ENCODE peak calls at places on chromosomes 7 and 10, in eight cellular contexts. F, X, Q, D, C, E, Z and U are unnamed samples.

GRCh38 chr10:5910323-5911100 is 20.5 kb downstream of the FBH1 start:
- DNase-seq in F (no peak), X (no peak), Q (no peak), D (no peak), C (no peak), E (no peak), Z (no peak), U (no peak)

GRCh38 chr10:103680869-103681236 is 174.5 kb downstream of the SH3PXD2A start:
- DNase-seq in F (no peak), X (no peak), Q (no peak), D (no peak), C (no peak), E (no peak), Z (no peak), U (no peak)

GRCh38 chr10:77236700-77237099 is 400.9 kb downstream of the KCNMA1 start:
- DNase-seq in F (no peak), X (peak), Q (no peak), D (peak), C (no peak), E (no peak), Z (no peak), U (no peak)

GRCh38 chr10:25725917-25726716 is 207.9 kb upstream of the MYO3A start:
- DNase-seq in F (no peak), X (peak), Q (no peak), D (peak), C (no peak), E (no peak), Z (no peak), U (no peak)

GRCh38 chr7:38310601-38311057 is 37.2 kb upstream of the TARP start:
- DNase-seq in F (no peak), X (no peak), Q (no peak), D (peak), C (no peak), E (no peak), Z (peak), U (no peak)

GRCh38 chr7:115097175-115097671 is 175.3 kb downstream of the MDFIC start:
- DNase-seq in F (no peak), X (peak), Q (no peak), D (peak), C (no peak), E (no peak), Z (no peak), U (no peak)

GRCh38 chr10:35379226-35380137 is 43.2 kb downstream of the CCNY start:
- DNase-seq in F (no peak), X (no peak), Q (no peak), D (no peak), C (no peak), E (no peak), Z (no peak), U (no peak)

GRCh38 chr10:90443342-90443741 is 414.5 kb downstream of the HTR7 start:
- DNase-seq in F (no peak), X (no peak), Q (no peak), D (no peak), C (no peak), E (no peak), Z (no peak), U (no peak)

GRCh38 chr7:135362871-135363270 is 129.2 kb downstream of the STRA8 start:
- DNase-seq in F (no peak), X (no peak), Q (no peak), D (no peak), C (no peak), E (no peak), Z (no peak), U (no peak)

GRCh38 chr7:128854396-128854795 is 8.3 kb upstream of the ATP6V1F start:
- DNase-seq in F (no peak), X (no peak), Q (no peak), D (no peak), C (no peak), E (no peak), Z (no peak), U (no peak)

GRCh38 chr10:52313350-52314006 is 603 bp upstream of the DKK1 start:
- DNase-seq in F (no peak), X (no peak), Q (no peak), D (no peak), C (no peak), E (no peak), Z (no peak), U (no peak)